ENCODE peak calls at places on chromosomes 3 and 15, in seven cellular contexts. M is GM12878, R is heart right ventricle, T is endothelial cell of umbilical vein, Q is stomach, C is lower lobe of right lung, S is cardiac muscle cell. Z is an unnamed sample. For H3K9me3 and H3K4me1, the result is how much of the 10 kb centered on the place peaks cover.

GRCh38 chr3:8445861-8446260 is 55.8 kb upstream of the LMCD1 start:
- DNase-seq in T (peak), R (no peak), C (no peak), S (peak), Q (no peak), M (no peak), Z (no peak)

GRCh38 chr15:78207110-78207458 is 27.3 kb downstream of the ACSBG1 start:
- DNase-seq in S (no peak), T (no peak), M (no peak), C (no peak), Q (peak), R (no peak), Z (no peak)

GRCh38 chr15:34753236-34753894 is 1.4 kb downstream of the GJD2 start:
- DNase-seq in Q (no peak), T (peak), M (no peak), S (peak), R (no peak), C (no peak), Z (no peak)

GRCh38 chr15:50774450-50774849 is 8.9 kb upstream of the SPPL2A start:
- DNase-seq in M (no peak), C (no peak), Q (no peak), S (no peak), R (no peak), T (no peak), Z (peak)

GRCh38 chr15:77457619-77458265 is 37.1 kb downstream of the HMG20A start:
- DNase-seq in S (peak), R (no peak), M (no peak), T (peak), Q (no peak), C (no peak), Z (peak)

GRCh38 chr3:134211797-134212196 is 38.9 kb downstream of the RYK start:
- DNase-seq in R (peak), Q (peak), M (no peak), T (peak), S (peak), C (no peak), Z (no peak)

GRCh38 chr15:74024687-74025086 is 30.2 kb downstream of the PML start:
- DNase-seq in R (no peak), M (no peak), T (peak), C (no peak), S (no peak), Q (no peak), Z (no peak)

GRCh38 chr3:27591321-27591711 is 107.1 kb upstream of the SLC4A7 start:
- DNase-seq in R (no peak), Q (no peak), T (peak), C (no peak), M (no peak), S (peak), Z (no peak)

GRCh38 chr15:31248951-31249350 is 77.7 kb upstream of the KLF13 start:
- DNase-seq in T (no peak), S (no peak), Q (no peak), C (no peak), M (no peak), R (no peak), Z (no peak)

GRCh38 chr3:47012342-47013230 is 33.1 kb downstream of the NBEAL2 start:
- DNase-seq in T (no peak), R (no peak), M (no peak), S (no peak), Q (peak), C (no peak), Z (no peak)

GRCh38 chr3:95097493-95097892 is 1034.6 kb downstream of the NSUN3 start:
- DNase-seq in M (no peak), S (no peak), Q (peak), C (no peak), R (no peak), T (no peak), Z (no peak)

GRCh38 chr3:38386992-38387750 is 40.6 kb downstream of the XYLB start:
- DNase-seq in R (no peak), S (no peak), C (no peak), M (no peak), Q (no peak), T (no peak), Z (no peak)

GRCh38 chr15:73065114-73065513 is 12.9 kb downstream of the NEO1 start:
- DNase-seq in Q (no peak), M (no peak), T (no peak), S (no peak), R (no peak), C (no peak), Z (no peak)

GRCh38 chr3:174640932-174641331 is 218.2 kb upstream of the NAALADL2 start:
- DNase-seq in R (no peak), M (no peak), T (no peak), S (no peak), C (no peak), Q (no peak), Z (no peak)

GRCh38 chr3:10023587-10024310 is 2.5 kb upstream of the FANCD2 start:
- DNase-seq in S (peak), Q (no peak), R (no peak), M (no peak), T (no peak), C (no peak), Z (no peak)

GRCh38 chr3:32869513-32870047 is 51.8 kb downstream of the TRIM71 start:
- DNase-seq in T (no peak), Q (no peak), M (no peak), R (no peak), C (no peak), S (no peak), Z (no peak)

GRCh38 chr15:49187537-49188245 is 17.6 kb downstream of the GALK2 start:
- DNase-seq in T (no peak), S (no peak), Q (no peak), C (no peak), M (no peak), R (no peak), Z (no peak)

GRCh38 chr3:68666409-68667193 is 265.7 kb downstream of the TAFA4 start:
- DNase-seq in T (no peak), C (no peak), R (no peak), S (no peak), M (no peak), Q (no peak), Z (no peak)

GRCh38 chr15:94722025-94722636 is 490.8 kb downstream of the MCTP2 start:
- DNase-seq in R (no peak), Q (no peak), M (no peak), T (no peak), S (no peak), C (no peak), Z (no peak)

GRCh38 chr3:29186131-29186599 is 94.7 kb upstream of the RBMS3 start:
- DNase-seq in C (no peak), M (no peak), Q (no peak), T (no peak), R (no peak), S (peak), Z (no peak)

GRCh38 chr3:115217678-115218451 is 70.8 kb upstream of the ZBTB20 start:
- DNase-seq in M (no peak), T (peak), C (no peak), R (no peak), S (peak), Q (no peak), Z (peak)

GRCh38 chr15:76338555-76339301 is 2.2 kb downstream of the ISL2 start:
- DNase-seq in T (no peak), S (no peak), C (no peak), R (no peak), Q (no peak), M (no peak), Z (no peak)

GRCh38 chr3:87982421-87982820 is 76.4 kb downstream of the CGGBP1 start:
- DNase-seq in T (no peak), S (no peak), Q (no peak), C (no peak), R (no peak), M (no peak), Z (no peak)

DNA sequence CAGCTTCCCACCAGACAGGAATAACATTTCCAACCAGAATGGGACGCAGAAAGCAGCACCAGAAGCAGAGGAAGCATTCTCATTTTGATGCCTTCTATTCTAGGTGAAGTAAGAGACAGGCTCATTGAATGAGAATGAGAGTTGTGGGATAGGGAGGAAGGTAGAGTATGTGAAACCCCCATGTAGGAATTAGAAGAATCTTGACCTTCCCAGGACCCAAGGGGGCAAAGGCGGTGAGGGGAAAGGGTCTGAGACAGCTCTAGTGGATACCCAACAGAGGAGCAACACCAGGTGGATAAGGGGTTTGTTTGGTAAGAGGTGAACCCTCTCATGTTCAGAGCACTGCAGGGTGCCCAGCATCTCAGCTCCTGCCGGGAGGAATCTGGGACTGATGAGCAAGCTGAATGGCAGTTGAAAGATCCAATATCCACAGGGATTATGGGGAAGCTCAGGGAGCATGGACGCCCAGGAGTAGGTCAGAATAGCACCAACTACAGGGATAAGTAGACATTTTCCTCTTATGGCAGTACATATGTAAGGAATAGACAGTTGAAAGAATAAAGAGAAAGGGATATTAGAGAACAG is 77.0 kb downstream of the PLCL2 start:
- DNase-seq in R (no peak), C (no peak), S (no peak), M (no peak), T (no peak), Q (no peak), Z (no peak)
- H3K9me3 ChIP-seq in R (under half), C (under half), S (under half), M (under half), T (under half), Q (under half), Z (under half)

DNA sequence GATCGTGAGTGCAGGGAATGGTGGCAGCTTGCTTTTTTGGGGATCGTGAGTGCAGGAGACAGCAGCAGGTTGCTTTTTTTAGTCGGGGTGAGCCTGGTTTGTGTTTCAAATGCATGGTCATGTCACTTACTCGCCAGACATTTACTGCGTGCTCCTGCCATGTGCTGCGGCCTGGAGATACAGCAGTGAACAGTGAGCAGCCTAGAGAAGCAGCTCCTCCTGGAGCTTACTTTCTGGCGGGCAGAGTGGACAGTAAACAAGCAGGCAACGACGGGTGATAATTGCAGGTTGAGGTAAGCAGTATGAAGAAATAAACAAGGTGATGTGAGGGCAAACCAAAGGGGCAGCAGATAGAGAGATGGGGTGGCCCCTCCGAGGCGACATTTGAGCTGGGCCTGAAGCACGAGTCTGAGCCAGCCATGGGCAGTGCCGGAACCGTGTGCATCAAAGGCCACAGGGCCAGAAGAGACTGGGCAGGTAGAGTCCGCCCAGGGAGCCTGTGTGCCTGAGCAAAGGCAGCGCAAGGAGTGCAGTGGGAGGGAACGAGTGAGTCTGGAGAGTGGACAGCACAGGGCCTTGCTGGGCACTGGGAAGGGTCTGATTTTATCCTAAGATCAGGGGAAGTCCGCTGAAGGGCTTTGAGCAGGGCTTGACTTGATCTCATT is 57.3 kb upstream of the RASA2 start:
- DNase-seq in R (peak), C (no peak), M (no peak), T (no peak), Q (no peak), S (no peak), Z (no peak)
- H3K4me1 ChIP-seq in R (half or more), C (half or more), M (under half), T (under half), Q (under half), S (half or more), Z (under half)

DNA sequence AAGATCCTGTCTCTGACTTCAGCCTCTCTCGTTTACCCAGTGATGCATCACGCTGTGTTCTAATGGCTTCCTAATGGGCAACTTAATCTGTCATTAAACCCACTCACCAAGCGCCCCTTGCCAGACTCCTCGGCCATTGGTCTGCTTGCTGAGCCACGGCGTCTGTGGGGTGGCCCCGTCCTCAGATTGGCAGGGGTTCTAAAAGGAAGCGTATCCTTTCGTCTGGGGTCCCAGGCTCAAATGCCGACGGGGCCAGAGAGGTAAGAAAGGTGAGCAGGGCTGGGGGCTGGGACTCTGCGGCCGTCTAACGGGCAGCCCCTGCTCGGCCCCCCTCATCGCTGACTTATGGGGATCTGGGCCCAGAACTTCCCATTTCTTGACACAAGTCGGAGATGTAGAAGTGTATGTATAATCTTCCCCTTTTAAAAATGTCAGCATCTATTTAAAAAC is 315.1 kb upstream of the PROK2 start:
- DNase-seq in R (no peak), M (no peak), S (no peak), C (no peak), Q (no peak), T (no peak), Z (no peak)
- H3K4me3 ChIP-seq in R (peak), M (peak), S (peak), C (peak), Q (peak), T (no peak), Z (no peak)

DNA sequence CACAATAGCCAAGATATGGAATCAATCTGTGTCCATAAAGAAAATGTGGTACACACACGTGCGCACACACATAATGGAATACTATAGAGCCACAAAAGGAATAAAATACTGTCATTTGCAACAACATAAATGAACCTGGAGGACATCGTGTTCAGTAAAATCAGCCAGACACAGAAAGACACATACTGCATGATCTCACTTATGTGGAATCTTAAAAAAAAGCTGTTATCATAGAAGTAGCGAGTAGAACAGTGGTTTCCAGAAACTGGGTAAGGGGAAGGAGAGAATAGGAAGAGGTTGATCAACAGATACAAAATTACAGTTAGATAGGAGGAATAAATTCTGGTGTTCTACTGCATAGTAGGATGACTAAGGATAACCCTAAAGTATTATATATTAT is 11.1 kb downstream of the ATOSA start:
- DNase-seq in T (no peak), R (no peak), M (no peak), S (peak), Q (no peak), C (no peak), Z (no peak)
- H3K9me3 ChIP-seq in T (under half), R (under half), M (under half), S (under half), Q (under half), C (under half), Z (under half)

DNA sequence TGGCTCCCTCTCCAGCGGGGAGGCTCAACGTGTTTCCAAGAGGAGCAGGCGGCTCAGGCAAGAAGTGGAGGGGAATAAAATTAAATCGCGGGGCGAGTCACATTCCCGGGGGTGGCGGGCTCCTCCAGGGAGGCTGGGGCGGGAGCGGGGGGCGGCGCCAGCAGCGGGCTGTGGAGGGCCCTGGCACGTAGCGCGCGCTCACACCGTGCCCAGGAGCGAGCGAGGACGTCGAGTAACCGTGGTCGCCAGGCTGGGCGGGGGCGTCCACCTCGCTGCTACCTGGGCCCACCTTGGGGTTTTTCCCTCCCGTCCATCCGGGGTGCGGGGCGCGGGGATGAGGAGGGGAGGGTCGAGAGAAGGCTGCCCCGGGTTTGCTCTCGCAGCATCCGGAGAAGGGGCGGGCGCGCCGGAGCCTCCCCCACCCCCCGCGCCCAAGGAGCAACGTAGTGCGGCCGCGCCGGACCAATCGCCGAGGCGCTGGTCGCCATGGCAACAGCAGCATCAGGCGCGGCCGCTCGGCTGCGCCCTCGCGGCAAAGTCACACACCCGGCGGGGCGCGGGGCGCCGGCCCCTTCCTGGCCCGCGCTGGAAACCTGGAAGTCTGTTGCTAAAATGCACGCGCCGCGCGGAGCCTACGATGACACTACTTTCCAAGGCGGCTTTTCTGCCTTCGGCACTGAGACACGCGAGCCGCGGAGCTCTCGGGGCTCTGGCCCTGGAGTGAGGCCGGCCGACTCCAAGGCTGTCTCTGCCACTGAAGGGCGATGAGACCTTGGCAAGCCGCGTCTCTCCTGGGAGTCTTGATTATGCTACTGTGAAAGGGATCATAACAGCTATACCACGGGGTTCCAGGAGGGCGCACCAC is at the start of gene IQSEC1:
- DNase-seq in C (peak), R (peak), M (no peak), T (no peak), S (peak), Q (peak), Z (peak)
- H3K4me1 ChIP-seq in C (under half), R (under half), M (under half), T (under half), S (under half), Q (under half), Z (under half)

DNA sequence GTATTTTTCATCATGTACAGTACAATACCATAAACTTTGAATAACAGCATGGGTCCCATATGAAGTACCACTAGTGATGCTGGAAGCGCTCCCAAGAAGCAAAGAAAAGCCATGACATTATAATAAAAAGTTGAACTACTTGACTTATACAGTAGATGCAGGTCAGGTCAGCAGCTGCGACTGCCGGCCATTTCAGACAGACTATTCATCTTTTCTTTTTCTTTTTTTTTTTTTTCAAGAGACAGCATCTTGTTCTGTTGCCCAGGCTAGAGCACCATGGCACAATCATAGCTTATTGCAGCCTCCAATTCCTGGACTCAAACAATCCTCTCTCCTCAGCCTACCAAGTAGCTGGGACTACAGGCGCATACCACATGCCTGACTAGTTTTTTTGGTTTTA is 10.1 kb downstream of the RAF1 start:
- DNase-seq in T (no peak), R (no peak), C (no peak), Q (no peak), S (no peak), M (no peak), Z (no peak)
- H3K4me3 ChIP-seq in T (no peak), R (no peak), C (no peak), Q (no peak), S (no peak), M (no peak), Z (no peak)

DNA sequence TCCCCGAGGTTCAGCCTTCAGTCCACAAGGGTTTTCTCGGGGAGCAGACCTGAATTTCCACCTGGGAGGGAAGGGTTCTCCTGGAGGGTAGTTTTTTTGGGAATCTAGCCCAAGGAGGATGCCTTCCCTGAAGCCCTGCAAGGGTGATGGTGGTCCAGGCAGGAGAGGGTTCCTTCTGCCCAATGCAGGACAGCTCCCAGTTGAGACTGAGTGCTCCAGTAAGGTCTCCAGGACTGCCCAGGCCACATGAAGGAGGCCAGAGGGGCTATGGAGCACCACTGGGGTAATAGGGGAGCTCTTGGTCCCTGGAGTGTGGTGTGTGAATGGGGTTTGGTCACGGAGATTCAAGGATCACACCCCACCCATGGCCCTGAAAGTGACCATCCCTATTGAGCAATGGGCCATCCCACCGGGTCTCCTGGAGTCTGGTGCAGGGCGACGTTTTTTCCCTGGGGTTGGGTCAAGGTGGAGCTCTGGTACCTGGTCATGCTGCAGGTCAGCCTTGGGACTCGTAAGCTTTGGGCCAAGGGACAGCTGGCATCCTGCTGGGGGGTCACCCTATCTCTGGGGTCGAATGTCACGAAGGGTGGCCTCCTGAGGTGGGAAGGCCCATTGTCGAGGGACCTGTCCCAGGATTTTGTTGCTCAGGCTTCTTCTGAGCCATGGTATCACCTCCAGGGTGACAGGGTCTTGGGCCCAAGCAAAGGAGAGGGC is 196.5 kb downstream of the UBE3A start:
- DNase-seq in C (peak), R (peak), Q (no peak), S (no peak), M (no peak), T (no peak), Z (no peak)
- H3K9me3 ChIP-seq in C (under half), R (under half), Q (under half), S (under half), M (under half), T (under half), Z (under half)

Z was measured in CD4-positive, alpha-beta memory T cell.